ENCODE peak calls at places on chromosomes 6 and 20, in five cellular contexts. C is neuronal stem cell, T is H9, B is IMR-90, H is H1. Y is an unnamed sample.

GRCh38 chr6:39493174-39493573 is 170.7 kb upstream of the KCNK16 start:
- DNase-seq in T (no peak), B (no peak), H (no peak), C (no peak), Y (peak; percentile 20)

GRCh38 chr20:4102381-4102780 is 87.0 kb upstream of the RNF24 start:
- DNase-seq in H (peak; percentile 31), T (no peak), C (no peak), B (peak; percentile 79), Y (no peak)

GRCh38 chr6:49409951-49410542 is 53.0 kb downstream of the MMUT start:
- DNase-seq in C (peak; percentile 69), H (peak; percentile 89), B (peak; percentile 61), T (peak; percentile 63), Y (peak; percentile 70)

GRCh38 chr20:45254867-45255266 is 503 bp upstream of the SLPI start:
- DNase-seq in T (no peak), C (no peak), B (peak; percentile 9), H (no peak), Y (no peak)

GRCh38 chr20:35312348-35312747 is 20.1 kb upstream of the FAM83C start:
- DNase-seq in B (peak; percentile 96), H (no peak), T (no peak), C (no peak), Y (peak; percentile 86)

GRCh38 chr6:87702589-87702945 is 534 bp upstream of the AKIRIN2 start:
- DNase-seq in B (peak; percentile 76), C (no peak), T (no peak), H (no peak), Y (peak; percentile 89)

GRCh38 chr6:148166339-148166949 is 176.2 kb upstream of the SASH1 start:
- DNase-seq in H (no peak), T (no peak), B (peak; percentile 72), C (peak; percentile 32), Y (peak; percentile 76)

GRCh38 chr6:25476126-25476525 is 175.9 kb upstream of the SCGN start:
- DNase-seq in T (no peak), C (no peak), B (peak; percentile 11), H (no peak), Y (no peak)

GRCh38 chr20:53676987-53677386 is 83.3 kb upstream of the ZNF217 start:
- DNase-seq in C (no peak), H (no peak), T (no peak), B (no peak), Y (no peak)

GRCh38 chr6:109001554-109001953 is 93.1 kb downstream of the SESN1 start:
- DNase-seq in T (no peak), B (no peak), C (no peak), H (no peak), Y (no peak)

GRCh38 chr6:98827295-98828159 is 6.8 kb upstream of the POU3F2 start:
- DNase-seq in T (peak; percentile 71), C (peak; percentile 61), B (no peak), H (peak; percentile 67), Y (peak; percentile 78)

GRCh38 chr6:166633732-166634535 is 6.9 kb upstream of the RPS6KA2 start:
- DNase-seq in B (peak; percentile 69), T (peak; percentile 25), C (no peak), H (no peak), Y (no peak)

GRCh38 chr6:2378891-2379652 is 133.7 kb upstream of the GMDS start:
- DNase-seq in T (no peak), C (no peak), B (peak; percentile 82), H (no peak), Y (no peak)

GRCh38 chr20:1600736-1601135 is 19.1 kb downstream of the SIRPB1 start:
- DNase-seq in T (no peak), C (no peak), B (no peak), H (no peak), Y (no peak)

GRCh38 chr6:29776684-29777083 is 50.9 kb upstream of the HLA-G start:
- DNase-seq in H (no peak), B (no peak), T (no peak), C (no peak), Y (no peak)

GRCh38 chr20:23180451-23180921 is 94.4 kb upstream of the CD93 start:
- DNase-seq in B (no peak), T (no peak), C (no peak), H (no peak), Y (no peak)

GRCh38 chr20:25083773-25084615 is 2.1 kb upstream of the VSX1 start:
- DNase-seq in T (peak; percentile 72), B (no peak), C (no peak), H (no peak), Y (no peak)

GRCh38 chr6:31186052-31186734 is 15.7 kb upstream of the POU5F1 start:
- DNase-seq in T (no peak), C (no peak), H (no peak), B (no peak), Y (no peak)

GRCh38 chr6:126199482-126199881 is 140.4 kb upstream of the CENPW start:
- DNase-seq in T (no peak), H (no peak), C (no peak), B (no peak), Y (no peak)

GRCh38 chr6:112468359-112468758 is 121.2 kb downstream of the RFPL4B start:
- DNase-seq in B (peak; percentile 65), H (no peak), T (no peak), C (no peak), Y (peak; percentile 40)

GRCh38 chr6:21893778-21894177 is 300.2 kb downstream of the SOX4 start:
- DNase-seq in T (no peak), H (no peak), B (no peak), C (no peak), Y (no peak)

GRCh38 chr6:168060521-168060931 is 18.5 kb downstream of the FRMD1 start:
- DNase-seq in T (peak; percentile 69), C (peak; percentile 41), B (peak; percentile 43), H (no peak), Y (peak; percentile 72)

GRCh38 chr6:165988306-165988756 is 179.3 kb downstream of the TBXT start:
- DNase-seq in B (no peak), T (no peak), H (peak; percentile 78), C (no peak), Y (peak; percentile 41)

DNA sequence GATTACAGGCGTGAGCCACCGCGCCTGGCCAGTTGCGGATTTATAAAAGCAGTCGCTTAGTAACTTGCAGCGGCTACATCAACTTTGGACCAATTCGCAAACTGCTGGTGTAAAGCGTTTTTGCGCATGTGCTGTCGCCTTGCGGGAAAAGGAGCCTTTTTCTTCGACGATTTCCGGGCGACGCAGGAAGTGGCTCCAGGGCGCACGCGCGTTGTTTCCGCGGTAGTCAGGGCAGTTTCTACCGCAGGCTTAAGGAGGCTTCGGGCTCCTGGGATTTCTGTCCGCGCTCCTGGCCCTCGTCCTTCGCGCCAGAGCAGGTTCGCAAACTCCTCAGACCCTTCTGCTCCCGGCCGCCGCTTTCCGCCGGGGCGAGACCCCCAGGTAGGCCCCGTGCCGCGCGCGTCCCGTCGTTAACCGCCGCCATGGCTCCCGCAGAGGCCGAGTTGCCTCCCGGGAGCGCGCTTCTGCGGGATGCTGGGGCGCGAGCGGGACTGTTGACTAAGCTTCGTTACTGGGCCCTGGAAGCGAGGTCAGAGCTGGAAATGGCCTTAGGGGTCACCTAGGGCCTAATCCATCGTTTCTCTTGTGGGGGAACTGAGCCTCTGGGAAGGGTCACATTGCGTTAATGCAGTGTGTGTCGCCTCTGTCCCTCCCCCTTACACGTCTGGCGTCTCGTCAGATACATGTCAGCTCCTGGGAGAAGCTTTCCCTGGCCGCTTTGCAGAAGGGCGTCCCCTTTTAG is at the start of gene RAE1:
- DNase-seq in T (peak; percentile 92), C (peak; percentile 83), H (peak; percentile 90), B (peak; percentile 92), Y (peak; percentile 97)
- H2BK5ac ChIP-seq in T (no peak within 1 kb of the TSS), C (no peak within 1 kb of the TSS), H (peak within 1 kb of the TSS; percentile 40), B (peak within 1 kb of the TSS; percentile 79), Y (no peak within 1 kb of the TSS)

DNA sequence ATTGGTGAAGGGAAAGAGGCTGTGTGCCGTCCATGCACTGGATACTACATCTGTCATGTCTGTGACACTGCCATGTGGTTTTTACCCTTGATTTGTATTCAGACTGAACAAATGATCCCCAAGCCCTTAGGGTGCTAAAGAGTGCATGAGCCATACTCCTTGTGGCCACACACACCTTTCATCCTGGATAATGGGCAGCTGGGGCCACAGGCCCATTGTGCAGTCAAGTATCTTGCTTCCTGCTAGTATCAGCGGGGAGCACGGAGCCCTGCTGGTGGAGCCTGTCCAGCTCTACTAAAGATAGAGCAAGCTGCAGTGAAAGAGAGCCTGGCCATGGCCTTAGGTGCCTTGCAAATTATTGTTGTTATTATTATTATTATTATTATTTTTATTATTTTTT is 75.1 kb downstream of the SLX4IP start:
- DNase-seq in T (no peak), B (no peak), C (no peak), H (no peak), Y (no peak)
- H3K9ac ChIP-seq in T (no peak overlapping the region), B (no peak overlapping the region), C (no peak overlapping the region), H (no peak overlapping the region), Y (no peak overlapping the region)

GRCh38 chr20:61364147-61364546 is 112.1 kb downstream of the CDH4 start:
- DNase-seq in T (no peak), H (no peak), B (no peak), C (no peak), Y (no peak)
- H2BK5ac ChIP-seq in T (no peak overlapping the region), H (no peak overlapping the region), B (no peak overlapping the region), C (no peak overlapping the region), Y (no peak overlapping the region)

GRCh38 chr20:47125553-47126373 is 230.7 kb downstream of the ZMYND8 start:
- DNase-seq in C (peak; percentile 69), H (no peak), B (no peak), T (peak; percentile 40), Y (peak; percentile 11)

GRCh38 chr20:47126374-47126705 is 230.2 kb downstream of the ZMYND8 start:
- DNase-seq in H (no peak), B (no peak), C (no peak), T (no peak), Y (no peak)

GRCh38 chr20:47122560-47122959 is 227.9 kb downstream of the EYA2 start:
- DNase-seq in H (no peak), T (no peak), B (no peak), C (no peak), Y (no peak)

GRCh38 chr20:47126709-47127108 is 229.8 kb downstream of the ZMYND8 start:
- DNase-seq in T (no peak), C (no peak), B (peak; percentile 69), H (no peak), Y (no peak)

DNA sequence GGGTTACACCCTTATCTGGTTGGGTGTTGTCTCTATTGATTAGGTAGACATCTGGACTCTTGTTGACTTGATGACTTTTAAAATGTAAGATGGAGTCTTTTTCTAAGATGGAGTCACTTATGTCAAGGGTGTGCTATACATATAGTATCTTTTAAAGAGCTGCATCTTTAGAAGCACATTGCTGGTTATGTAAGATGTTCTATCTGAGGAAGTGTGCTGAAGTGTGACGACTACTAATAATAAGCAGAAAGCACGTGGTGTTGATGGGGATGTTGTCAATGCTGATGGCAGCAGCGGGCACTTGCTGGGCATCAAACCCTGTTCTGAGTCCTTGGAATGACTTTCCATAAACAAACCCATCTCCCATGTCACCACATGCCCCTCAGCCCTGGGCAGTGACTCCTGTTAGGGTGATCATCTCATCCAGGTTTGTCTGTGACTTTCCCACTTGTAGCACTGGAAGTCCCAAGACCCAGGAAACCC is 229.6 kb downstream of the EYA2 start:
- DNase-seq in H (no peak), T (no peak), C (no peak), B (no peak), Y (no peak)
- H3K9ac ChIP-seq in H (no peak overlapping the region), T (no peak overlapping the region), C (no peak overlapping the region), B (peak overlapping the region; percentile 29), Y (no peak overlapping the region)

GRCh38 chr6:52089758-52090348 is 2.4 kb upstream of the PKHD1 start:
- DNase-seq in B (no peak), T (no peak), C (no peak), H (no peak), Y (no peak)

GRCh38 chr6:52087498-52087999 is at the start of gene PKHD1:
- DNase-seq in B (peak; percentile 13), C (no peak), H (no peak), T (no peak), Y (peak; percentile 63)
- H2BK5ac ChIP-seq in B (no peak within 1 kb of the TSS), C (no peak within 1 kb of the TSS), H (peak within 1 kb of the TSS; percentile 27), T (no peak within 1 kb of the TSS), Y (no peak within 1 kb of the TSS)

Y was measured in mesendoderm.